ENCODE peak calls at places on chromosomes 3 and 15, in six cellular contexts. X is NCI-H1417; O is sciatic nerve; S is GM23248; Q is H7; J is activated CD8-positive, alpha-beta memory T cell treated with anti-CD3 and anti-CD28 coated beads, Interleukin-2, amount 50 U/mL, for 48 hours. Y is an unnamed sample.

GRCh38 chr3:109685084-109686079 is 348.0 kb upstream of the DPPA4 start:
- DNase-seq in X (no peak), S (peak), J (no peak), Q (no peak), O (peak), Y (no peak)

GRCh38 chr3:15331606-15332404 is 581 bp downstream of the SH3BP5 start:
- DNase-seq in O (peak), J (peak), X (peak), S (peak), Q (peak), Y (no peak)

GRCh38 chr15:36271048-36271447 is 308.4 kb upstream of the CDIN1 start:
- DNase-seq in X (peak), O (no peak), S (no peak), Q (no peak), J (no peak), Y (no peak)

GRCh38 chr3:16741890-16742289 is 136.7 kb upstream of the DAZL start:
- DNase-seq in X (no peak), S (peak), J (no peak), O (no peak), Q (no peak), Y (no peak)

GRCh38 chr3:126287536-126288181 is 69.5 kb downstream of the KLF15 start:
- DNase-seq in O (peak), Q (peak), X (peak), S (peak), J (peak), Y (peak)

GRCh38 chr3:179682681-179683080 is 29.8 kb downstream of the USP13 start:
- DNase-seq in S (no peak), X (no peak), O (no peak), Q (no peak), J (no peak), Y (no peak)

GRCh38 chr3:38003371-38003816 is 12.8 kb downstream of the VILL start:
- DNase-seq in X (no peak), Q (peak), J (peak), S (peak), O (peak), Y (no peak)

GRCh38 chr3:4988815-4989648 is 9.8 kb downstream of the BHLHE40 start:
- DNase-seq in S (peak), J (peak), O (no peak), Q (peak), X (no peak), Y (no peak)

GRCh38 chr3:124281453-124282316 is 289.8 kb upstream of the ROPN1 start:
- DNase-seq in X (peak), J (no peak), O (no peak), S (peak), Q (peak), Y (peak)